ENCODE peak calls at places on chromosome 20, in six cellular contexts. M is LHCN-M2; P is ascending aorta; L is activated naive CD4-positive, alpha-beta T cell; U is cardiac septum; J is GM04504. W is an unnamed sample.
A peak's percentile ranks its signal among the peaks of the same experiment; 100 is the strongest.

GRCh38 chr20:14845199-14846160 is 508.1 kb upstream of the FLRT3 start:
- DNase-seq in M (peak; percentile 1), P (no peak), L (no peak), U (no peak), J (no peak), W (no peak)

GRCh38 chr20:37651932-37652331 is 41.9 kb upstream of the CTNNBL1 start:
- DNase-seq in M (peak; percentile 51), P (no peak), L (no peak), U (no peak), J (no peak), W (no peak)

GRCh38 chr20:38610521-38610920 is 8.9 kb downstream of the ARHGAP40 start:
- DNase-seq in M (no peak), P (no peak), L (no peak), U (no peak), J (no peak), W (no peak)

GRCh38 chr20:59662856-59663512 is 58.6 kb downstream of the PHACTR3 start:
- DNase-seq in M (no peak), P (no peak), L (no peak), U (no peak), J (no peak), W (no peak)

GRCh38 chr20:31691646-31692275 is 30.9 kb downstream of the BCL2L1 start:
- DNase-seq in M (peak; percentile 75), P (no peak), L (no peak), U (no peak), J (peak; percentile 48), W (no peak)

GRCh38 chr20:16740365-16741072 is 7.6 kb upstream of the OTOR start:
- DNase-seq in M (no peak), P (no peak), L (no peak), U (no peak), J (no peak), W (no peak)

GRCh38 chr20:45918779-45919535 is 7.0 kb upstream of the PLTP start:
- DNase-seq in M (no peak), P (no peak), L (no peak), U (no peak), J (no peak), W (no peak)

GRCh38 chr20:56735087-56735642 is 106.1 kb downstream of the TFAP2C start:
- DNase-seq in M (no peak), P (no peak), L (no peak), U (no peak), J (no peak), W (no peak)

GRCh38 chr20:3115190-3116107 is 30.9 kb upstream of the AVP start:
- DNase-seq in M (peak; percentile 46), P (no peak), L (no peak), U (no peak), J (no peak), W (peak; percentile 41)

GRCh38 chr20:56247954-56248782 is at the start of gene MC3R:
- DNase-seq in M (no peak), P (no peak), L (peak; percentile 19), U (no peak), J (peak; percentile 8), W (no peak)

GRCh38 chr20:52959125-52959524 is 13.0 kb upstream of the TSHZ2 start:
- DNase-seq in M (peak; percentile 21), P (no peak), L (no peak), U (no peak), J (no peak), W (no peak)

GRCh38 chr20:3687655-3688054 is 5.8 kb upstream of the ADAM33 start:
- DNase-seq in M (peak; percentile 62), P (no peak), L (no peak), U (no peak), J (no peak), W (no peak)

GRCh38 chr20:47110819-47111218 is 216.2 kb downstream of the EYA2 start:
- DNase-seq in M (no peak), P (no peak), L (no peak), U (no peak), J (no peak), W (no peak)

GRCh38 chr20:24651171-24651972 is 181.9 kb downstream of the SYNDIG1 start:
- DNase-seq in M (peak; percentile 91), P (no peak), L (no peak), U (no peak), J (peak; percentile 92), W (peak; percentile 72)

GRCh38 chr20:25669826-25670422 is 26.7 kb downstream of the ZNF337 start:
- DNase-seq in M (peak; percentile 83), P (no peak), L (no peak), U (no peak), J (peak; percentile 58), W (no peak)

GRCh38 chr20:59042796-59043621 is 423 bp upstream of the PRELID3B start:
- DNase-seq in M (peak; percentile 88), P (peak; percentile 71), L (peak; percentile 93), U (peak; percentile 97), J (peak; percentile 85), W (no peak)

GRCh38 chr20:37133952-37134351 is 38.2 kb upstream of the RBL1 start:
- DNase-seq in M (no peak), P (no peak), L (no peak), U (no peak), J (no peak), W (no peak)

GRCh38 chr20:38084425-38084951 is 50.9 kb downstream of the RPRD1B start:
- DNase-seq in M (peak; percentile 53), P (no peak), L (no peak), U (no peak), J (peak; percentile 26), W (no peak)

GRCh38 chr20:6501061-6501460 is 266.4 kb upstream of the BMP2 start:
- DNase-seq in M (peak; percentile 68), P (no peak), L (no peak), U (no peak), J (peak; percentile 9), W (peak; percentile 24)

GRCh38 chr20:49668181-49668877 is 45.3 kb downstream of the B4GALT5 start:
- DNase-seq in M (no peak), P (peak; percentile 37), L (peak; percentile 3), U (no peak), J (no peak), W (no peak)

GRCh38 chr20:40017765-40018164 is 671.3 kb downstream of the MAFB start:
- DNase-seq in M (no peak), P (no peak), L (no peak), U (no peak), J (no peak), W (no peak)

GRCh38 chr20:35467339-35468224 is 12.2 kb downstream of the CEP250 start:
- DNase-seq in M (peak; percentile 68), P (no peak), L (no peak), U (no peak), J (peak; percentile 52), W (no peak)

GRCh38 chr20:50038574-50038991 is 55.8 kb downstream of the SNAI1 start:
- DNase-seq in M (no peak), P (no peak), L (no peak), U (no peak), J (no peak), W (no peak)

GRCh38 chr20:24616258-24617079 is 147.0 kb downstream of the SYNDIG1 start:
- DNase-seq in M (no peak), P (no peak), L (no peak), U (no peak), J (no peak), W (no peak)

GRCh38 chr20:43843096-43843964 is 71.3 kb upstream of the TOX2 start:
- DNase-seq in M (peak; percentile 90), P (no peak), L (no peak), U (peak; percentile 61), J (peak; percentile 71), W (peak; percentile 42)

GRCh38 chr20:3759884-3760283 is 7.7 kb downstream of the ADISSP start:
- DNase-seq in M (no peak), P (no peak), L (no peak), U (no peak), J (no peak), W (no peak)

GRCh38 chr20:38302721-38303120 is 1.2 kb upstream of the BPI start:
- DNase-seq in M (no peak), P (no peak), L (no peak), U (no peak), J (no peak), W (no peak)

GRCh38 chr20:38729767-38730166 is 5.5 kb downstream of the SLC32A1 start:
- DNase-seq in M (no peak), P (no peak), L (no peak), U (no peak), J (no peak), W (no peak)

GRCh38 chr20:63930971-63931553 is 25.2 kb downstream of the UCKL1 start:
- DNase-seq in M (no peak), P (no peak), L (no peak), U (no peak), J (no peak), W (no peak)

GRCh38 chr20:25030649-25031026 is 27.3 kb downstream of the ACSS1 start:
- DNase-seq in M (no peak), P (no peak), L (no peak), U (no peak), J (no peak), W (no peak)

GRCh38 chr20:47295921-47296426 is 60.5 kb downstream of the ZMYND8 start:
- DNase-seq in M (no peak), P (no peak), L (no peak), U (no peak), J (no peak), W (no peak)

GRCh38 chr20:59805266-59805665 is 128.2 kb downstream of the SYCP2 start:
- DNase-seq in M (no peak), P (no peak), L (no peak), U (peak; percentile 22), J (no peak), W (no peak)

GRCh38 chr20:31698803-31699718 is 23.6 kb downstream of the BCL2L1 start:
- DNase-seq in M (peak; percentile 99), P (peak; percentile 69), L (no peak), U (no peak), J (peak; percentile 92), W (peak; percentile 85)

GRCh38 chr20:56995635-56996075 is 270.8 kb downstream of the BMP7 start:
- DNase-seq in M (no peak), P (no peak), L (no peak), U (no peak), J (no peak), W (no peak)

GRCh38 chr20:50874758-50875665 is 56.2 kb downstream of the ADNP start:
- DNase-seq in M (no peak), P (no peak), L (no peak), U (peak; percentile 15), J (no peak), W (no peak)

GRCh38 chr20:50628326-50628725 is 63.0 kb downstream of the RIPOR3 start:
- DNase-seq in M (no peak), P (no peak), L (no peak), U (no peak), J (no peak), W (no peak)

GRCh38 chr20:47922280-47922675 is 137.0 kb upstream of the SULF2 start:
- DNase-seq in M (no peak), P (no peak), L (no peak), U (no peak), J (no peak), W (no peak)

GRCh38 chr20:18754030-18754659 is 59.4 kb upstream of the SCP2D1 start:
- DNase-seq in M (no peak), P (no peak), L (no peak), U (no peak), J (no peak), W (no peak)